ENCODE peak calls at places on chromosome X, in four cellular contexts. V is brain microvascular endothelial cell, C is transverse colon, A is dorsolateral prefrontal cortex. O is an unnamed sample.
A peak's percentile ranks its signal among the peaks of the same experiment; 100 is the strongest.

GRCh38 chrX:135463937-135464336 is 42.2 kb downstream of the SMIM10L2A start:
- DNase-seq in V (peak; percentile 1), C (no peak), A (no peak), O (no peak)

GRCh38 chrX:102917801-102918200 is 19.3 kb upstream of the RAB40AL start:
- DNase-seq in V (no peak), C (no peak), A (no peak), O (no peak)

GRCh38 chrX:26253526-26253925 is 37.6 kb downstream of the MAGEB5 start:
- DNase-seq in V (no peak), C (no peak), A (no peak), O (no peak)

GRCh38 chrX:119228506-119229290 is 7.4 kb upstream of the PGRMC1 start:
- DNase-seq in V (peak; percentile 75), C (no peak), A (no peak), O (no peak)

GRCh38 chrX:49876750-49877149 is 2.5 kb upstream of the USP27X start:
- DNase-seq in V (peak; percentile 26), C (no peak), A (no peak), O (peak; percentile 51)

GRCh38 chrX:21770631-21771321 is 12.9 kb upstream of the SMPX start:
- DNase-seq in V (no peak), C (no peak), A (no peak), O (no peak)

GRCh38 chrX:51148848-51149247 is 183.8 kb upstream of the NUDT10 start:
- DNase-seq in V (no peak), C (no peak), A (no peak), O (no peak)

GRCh38 chrX:149497626-149498025 is 7.5 kb downstream of the IDS start:
- DNase-seq in V (peak; percentile 33), C (no peak), A (no peak), O (no peak)

GRCh38 chrX:85026170-85026569 is 22.5 kb downstream of the APOOL start:
- DNase-seq in V (no peak), C (no peak), A (no peak), O (no peak)

GRCh38 chrX:94053575-94053974 is 379.6 kb downstream of the FAM133A start:
- DNase-seq in V (no peak), C (no peak), A (no peak), O (no peak)

GRCh38 chrX:12986886-12987285 is 12.0 kb downstream of the TMSB4X start:
- DNase-seq in V (no peak), C (no peak), A (no peak), O (no peak)

GRCh38 chrX:137929951-137930350 is 364.0 kb downstream of the ZIC3 start:
- DNase-seq in V (no peak), C (no peak), A (no peak), O (no peak)

GRCh38 chrX:63652086-63652775 is 132.8 kb downstream of the ARHGEF9 start:
- DNase-seq in V (no peak), C (no peak), A (no peak), O (no peak)

GRCh38 chrX:1903380-1903935 is 288.6 kb downstream of the ASMT start:
- DNase-seq in V (peak; percentile 45), C (no peak), A (no peak), O (no peak)

GRCh38 chrX:104253567-104254441 is 929 bp downstream of the ESX1 start:
- DNase-seq in V (no peak), C (no peak), A (no peak), O (peak; percentile 18)
- TF ChIP-seq CTCF in V (peak; percentile 40), C (no peak), A (no peak), O (no peak)

GRCh38 chrX:29478336-29479069 is 736.9 kb upstream of the MAGEB2 start:
- DNase-seq in V (peak; percentile 1), C (peak; percentile 16), A (no peak), O (peak; percentile 57)
- TF ChIP-seq CTCF in V (peak; percentile 76), C (peak; percentile 48), A (peak; percentile 42), O (peak; percentile 81)

DNA sequence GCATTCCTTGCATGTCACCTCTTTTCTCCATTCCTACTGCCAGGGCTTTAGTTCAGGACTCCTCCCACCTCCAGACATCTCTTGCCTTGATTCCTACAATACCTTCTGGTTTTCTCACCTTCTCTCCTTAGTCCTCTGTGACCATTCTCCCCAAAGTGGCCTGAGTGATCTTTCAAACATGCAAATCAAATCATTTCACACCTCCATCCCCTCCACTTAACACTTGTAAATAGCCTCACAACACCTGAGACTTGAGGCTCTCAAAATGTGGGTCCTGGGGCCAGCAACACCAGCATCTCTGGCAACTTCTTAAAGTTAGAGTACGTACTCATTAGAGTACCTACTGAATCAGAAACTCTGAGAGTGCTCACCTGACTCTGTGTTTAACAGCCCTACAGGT is 68.4 kb downstream of the RTL9 start:
- DNase-seq in V (no peak), C (no peak), A (no peak), O (no peak)
- TF ChIP-seq CTCF in V (no peak), C (no peak), A (no peak), O (no peak)

GRCh38 chrX:40470830-40471429 is 109.8 kb upstream of the ATP6AP2 start:
- DNase-seq in V (no peak), C (no peak), A (no peak), O (no peak)

GRCh38 chrX:40473460-40474204 is 107.1 kb upstream of the ATP6AP2 start:
- DNase-seq in V (no peak), C (no peak), A (no peak), O (no peak)

GRCh38 chrX:40474205-40474626 is 106.6 kb upstream of the ATP6AP2 start:
- DNase-seq in V (no peak), C (no peak), A (no peak), O (no peak)

GRCh38 chrX:40469316-40469715 is 111.5 kb upstream of the ATP6AP2 start:
- DNase-seq in V (no peak), C (no peak), A (no peak), O (no peak)

GRCh38 chrX:40471965-40472648 is 108.7 kb upstream of the ATP6AP2 start:
- DNase-seq in V (peak; percentile 30), C (peak; percentile 37), A (peak; percentile 19), O (peak; percentile 42)
- TF ChIP-seq CTCF in V (no peak), C (no peak), A (peak; percentile 18), O (no peak)

O was measured in GM13976.